ENCODE peak calls at places on chromosomes 11 and 22, in six cellular contexts. J is A549, E is WTC11, U is NB4, A is H1, B is HepG2. V is an unnamed sample.

GRCh38 chr11:33157103-33158027 is 3.9 kb downstream of the CSTF3 start:
- DNase-seq in A (no peak), J (no peak), U (no peak), E (no peak), B (no peak), V (no peak)

GRCh38 chr11:114040706-114041211 is 18.8 kb upstream of the ZBTB16 start:
- DNase-seq in J (peak), B (peak), A (no peak), E (no peak), U (no peak), V (no peak)

GRCh38 chr11:2096001-2096918 is 42.9 kb downstream of the IGF2 start:
- DNase-seq in A (no peak), E (no peak), B (no peak), J (no peak), U (no peak), V (no peak)

GRCh38 chr11:117519170-117519569 is 191.5 kb downstream of the CEP164 start:
- DNase-seq in U (peak), J (no peak), E (no peak), A (no peak), B (peak), V (no peak)

GRCh38 chr22:37982938-37983859 is 1.2 kb downstream of the SOX10 start:
- DNase-seq in E (peak), J (no peak), A (peak), B (no peak), U (no peak), V (no peak)

GRCh38 chr11:110971110-110971509 is 258.9 kb upstream of the ARHGAP20 start:
- DNase-seq in E (no peak), U (peak), B (no peak), A (no peak), J (no peak), V (no peak)

GRCh38 chr22:38452373-38453064 is 2.5 kb downstream of the KCNJ4 start:
- DNase-seq in U (no peak), E (no peak), J (no peak), A (no peak), B (no peak), V (no peak)

GRCh38 chr22:37406836-37407235 is 20.4 kb downstream of the ELFN2 start:
- DNase-seq in E (no peak), B (no peak), U (no peak), A (no peak), J (no peak), V (no peak)

GRCh38 chr11:2885676-2886081 is at the start of gene CDKN1C:
- DNase-seq in J (peak), A (peak), B (no peak), E (peak), U (peak), V (peak)

GRCh38 chr22:45529966-45530575 is 27.4 kb downstream of the FBLN1 start:
- DNase-seq in J (no peak), B (no peak), E (no peak), A (no peak), U (no peak), V (no peak)

GRCh38 chr11:62108017-62108750 is 15.6 kb upstream of the INCENP start:
- DNase-seq in A (no peak), J (peak), E (no peak), U (peak), B (peak), V (peak)

GRCh38 chr11:57217053-57217452 is 20.0 kb downstream of the APLNR start:
- DNase-seq in E (no peak), J (no peak), A (no peak), U (no peak), B (no peak), V (no peak)

GRCh38 chr11:61609000-61609969 is 28.4 kb upstream of the SYT7 start:
- DNase-seq in B (peak), U (no peak), E (no peak), A (no peak), J (no peak), V (no peak)

GRCh38 chr11:1856306-1857005 is 3.6 kb downstream of the LSP1 start:
- DNase-seq in A (no peak), J (no peak), U (no peak), B (no peak), E (no peak), V (no peak)

GRCh38 chr11:46298699-46299424 is 21.4 kb downstream of the CREB3L1 start:
- DNase-seq in J (peak), E (no peak), U (peak), A (no peak), B (no peak), V (no peak)

GRCh38 chr11:134762248-134763029 is 350.4 kb upstream of the B3GAT1 start:
- DNase-seq in U (no peak), J (no peak), E (no peak), B (no peak), A (no peak), V (no peak)

GRCh38 chr11:9901931-9902330 is 238.1 kb downstream of the SWAP70 start:
- DNase-seq in E (no peak), B (no peak), J (no peak), U (no peak), A (no peak), V (no peak)

GRCh38 chr11:57779275-57779674 is 17.7 kb downstream of the CTNND1 start:
- DNase-seq in U (no peak), J (peak), A (no peak), B (peak), E (peak), V (no peak)

GRCh38 chr11:86068138-86068861 is 584 bp downstream of the PICALM start:
- DNase-seq in E (peak), J (peak), B (peak), A (peak), U (peak), V (no peak)

GRCh38 chr22:42863349-42863911 is 6.4 kb upstream of the ARFGAP3 start:
- DNase-seq in U (peak), B (no peak), J (peak), E (no peak), A (no peak), V (peak)

GRCh38 chr11:118528511-118528910 is 1.2 kb downstream of the TTC36 start:
- DNase-seq in E (no peak), U (no peak), B (no peak), J (no peak), A (no peak), V (no peak)
- TF ChIP-seq MAX in E (no peak), U (no peak), B (no peak), J (no peak), A (no peak), V (no peak)

GRCh38 chr11:41051919-41052630 is 407.4 kb downstream of the LRRC4C start:
- DNase-seq in B (no peak), E (no peak), J (no peak), A (no peak), U (no peak), V (no peak)

GRCh38 chr11:41044747-41045146 is 414.7 kb downstream of the LRRC4C start:
- DNase-seq in B (no peak), U (no peak), J (no peak), A (no peak), E (no peak), V (no peak)

GRCh38 chr11:41050791-41051190 is 408.7 kb downstream of the LRRC4C start:
- DNase-seq in U (no peak), A (no peak), B (no peak), J (no peak), E (no peak), V (no peak)

DNA sequence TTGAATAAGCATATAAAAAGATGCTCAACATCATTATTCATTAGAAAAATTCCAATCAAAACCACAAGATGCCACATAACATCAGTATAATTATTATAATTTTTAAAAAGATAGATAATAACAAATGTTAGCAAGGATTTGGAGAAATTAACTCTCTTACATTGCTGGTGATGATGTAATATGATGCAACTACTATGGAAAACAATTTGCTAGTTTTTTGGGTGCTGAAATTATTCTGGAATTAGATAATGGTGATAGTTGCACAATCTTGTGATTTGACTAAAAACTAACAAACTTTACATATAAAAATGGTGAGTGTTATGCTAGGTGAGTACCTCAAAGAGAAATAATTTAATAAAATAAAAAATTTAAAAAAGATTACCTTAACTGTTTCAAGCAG is 412.2 kb downstream of the LRRC4C start:
- DNase-seq in J (no peak), A (no peak), U (no peak), E (no peak), B (no peak), V (no peak)
- TF ChIP-seq MAX in J (no peak), A (no peak), U (no peak), E (no peak), B (no peak), V (no peak)

DNA sequence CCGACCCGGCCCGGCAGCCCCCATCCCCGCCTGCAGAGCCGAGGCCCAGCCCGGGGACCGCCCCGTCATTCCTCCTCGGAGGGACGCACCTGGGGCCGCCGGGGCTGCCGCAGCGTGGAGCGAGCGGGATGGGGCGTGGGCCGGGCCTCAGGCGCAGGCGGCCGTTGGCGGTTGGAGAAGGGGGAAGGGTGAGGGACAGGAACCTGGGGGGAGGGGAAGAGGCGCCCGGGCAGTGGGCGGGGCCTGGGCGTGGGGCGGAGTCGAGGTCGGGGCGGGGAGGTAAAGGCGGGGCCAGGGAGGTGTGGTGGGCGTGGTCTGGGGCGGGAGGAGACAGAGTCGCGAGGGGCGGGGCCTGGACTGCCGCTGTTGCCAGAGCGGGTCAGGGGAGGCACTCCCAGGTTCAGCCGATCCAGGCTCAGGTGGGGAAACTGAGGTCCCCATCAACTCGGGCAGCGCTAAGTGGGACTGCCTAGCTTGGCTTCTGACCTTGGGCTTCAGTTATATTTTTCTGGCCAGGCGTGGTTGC is at the start of gene TESMIN:
- DNase-seq in U (peak), E (peak), A (peak), B (peak), J (peak), V (peak)
- TF ChIP-seq MAX in U (peak), E (peak), A (peak), B (peak), J (peak), V (peak)

DNA sequence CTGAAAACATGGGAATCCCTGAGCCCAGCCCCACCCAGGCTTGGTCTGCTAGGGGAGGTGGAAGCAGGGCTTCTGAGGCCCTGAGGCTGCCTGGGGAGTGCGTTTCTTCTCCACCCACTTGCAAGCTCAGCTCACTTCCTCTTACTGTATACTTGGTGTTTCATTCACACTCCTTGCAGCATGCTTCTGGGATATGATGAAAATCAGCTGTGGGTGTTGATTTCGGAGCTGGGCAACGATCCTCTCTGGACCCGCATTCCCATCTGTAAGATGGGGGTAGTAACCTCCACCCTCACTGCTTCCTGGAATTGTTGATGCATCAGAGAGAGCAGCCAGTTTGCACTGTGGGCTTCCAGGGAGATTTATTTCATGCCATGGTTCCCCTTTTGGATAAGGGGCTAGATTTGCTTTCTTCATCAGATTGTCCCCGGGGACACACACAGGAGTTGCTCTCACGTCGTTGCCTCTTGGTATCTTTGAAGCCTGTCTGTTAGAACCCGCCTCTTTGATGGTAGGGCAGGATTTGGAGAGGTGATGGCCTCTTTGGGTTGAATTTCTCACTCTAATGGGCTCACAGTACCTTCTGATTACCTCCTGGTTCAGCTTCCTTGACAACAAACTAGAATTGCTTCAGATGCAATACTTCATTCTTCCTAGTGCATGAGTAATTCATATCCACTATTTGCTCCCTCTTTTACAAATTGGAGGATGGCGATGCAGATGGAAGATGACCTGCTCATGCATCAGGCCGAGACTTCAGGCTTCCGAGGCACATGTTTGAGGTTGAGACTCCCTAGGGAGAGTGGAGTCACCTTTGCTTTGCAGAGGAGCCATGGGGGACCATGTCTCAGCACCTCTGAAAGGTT is 40.4 kb downstream of the BCR start:
- DNase-seq in U (peak), A (no peak), J (no peak), B (no peak), E (no peak), V (no peak)
- TF ChIP-seq MAX in U (no peak), A (no peak), J (no peak), B (no peak), E (no peak), V (no peak)

DNA sequence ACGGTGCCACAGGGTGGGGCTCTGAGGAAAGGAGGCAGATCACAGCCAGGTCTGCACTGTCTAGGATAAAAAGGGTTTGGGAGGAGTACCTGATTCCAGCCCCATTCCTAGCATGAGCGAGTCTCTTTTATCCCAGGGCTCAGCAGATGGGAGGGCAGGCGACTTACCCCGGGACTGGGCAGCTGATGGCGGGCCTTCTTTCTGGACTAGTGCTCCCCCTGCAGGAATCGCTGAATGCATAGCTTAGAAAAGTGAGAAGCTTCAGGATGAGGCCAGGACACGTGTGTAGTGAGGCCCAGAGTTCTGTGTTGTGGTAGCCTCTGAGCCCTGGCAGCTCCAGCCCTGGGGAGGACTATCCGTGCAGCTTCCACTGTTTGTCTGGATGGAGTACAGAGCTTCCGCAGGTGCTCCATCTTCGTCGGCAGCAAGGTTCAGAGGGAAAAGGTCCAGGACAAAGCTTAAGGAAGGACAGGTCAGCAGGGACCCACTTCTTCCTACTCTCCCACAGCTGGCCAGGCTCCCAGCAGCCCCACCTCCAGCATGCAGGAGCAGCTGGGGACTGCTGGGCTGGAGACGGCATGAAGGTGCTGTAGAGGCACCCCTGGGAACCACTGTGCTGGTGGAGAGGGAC is 30.4 kb downstream of the COMMD9 start:
- DNase-seq in J (peak), A (peak), U (peak), E (peak), B (peak), V (peak)
- TF ChIP-seq MAX in J (peak), A (peak), U (no peak), E (peak), B (no peak), V (peak)

V was measured in HCT116.